ENCODE peak calls at places on chromosomes 5 and 9, in five cellular contexts. One of them, this sample, is unnamed.

GRCh38 chr5:72206994-72207393 is 99.7 kb downstream of the MAP1B start:
- DNase-seq in tibial artery: no peak
- DNase-seq in NCI-H1930: no peak
- DNase-seq in colonic mucosa: no peak
- DNase-seq in anterior cingulate cortex: no peak
- DNase-seq in this sample: no peak

GRCh38 chr9:26809795-26810194 is 82.8 kb downstream of the CAAP1 start:
- DNase-seq in anterior cingulate cortex: no peak
- DNase-seq in tibial artery: no peak
- DNase-seq in colonic mucosa: no peak
- DNase-seq in NCI-H1930: no peak
- DNase-seq in this sample: no peak

GRCh38 chr5:126516133-126516532 is 78.9 kb downstream of the ALDH7A1 start:
- DNase-seq in NCI-H1930: peak
- DNase-seq in tibial artery: no peak
- DNase-seq in anterior cingulate cortex: no peak
- DNase-seq in colonic mucosa: no peak
- DNase-seq in this sample: no peak

GRCh38 chr5:113804943-113805342 is 291.4 kb downstream of the YTHDC2 start:
- DNase-seq in tibial artery: no peak
- DNase-seq in NCI-H1930: no peak
- DNase-seq in colonic mucosa: no peak
- DNase-seq in anterior cingulate cortex: no peak
- DNase-seq in this sample: no peak

GRCh38 chr5:8693341-8693844 is 824.4 kb downstream of the MTRR start:
- DNase-seq in anterior cingulate cortex: no peak
- DNase-seq in colonic mucosa: no peak
- DNase-seq in NCI-H1930: no peak
- DNase-seq in tibial artery: no peak
- DNase-seq in this sample: no peak

GRCh38 chr9:112338561-112338960 is 5.1 kb upstream of the PTBP3 start:
- DNase-seq in NCI-H1930: no peak
- DNase-seq in tibial artery: no peak
- DNase-seq in anterior cingulate cortex: no peak
- DNase-seq in colonic mucosa: no peak
- DNase-seq in this sample: no peak

GRCh38 chr5:66246621-66247020 is 102.5 kb downstream of the SREK1 start:
- DNase-seq in anterior cingulate cortex: no peak
- DNase-seq in tibial artery: no peak
- DNase-seq in colonic mucosa: no peak
- DNase-seq in NCI-H1930: no peak
- DNase-seq in this sample: no peak

GRCh38 chr5:81093536-81094196 is 133.5 kb downstream of the RASGRF2 start:
- DNase-seq in colonic mucosa: no peak
- DNase-seq in tibial artery: no peak
- DNase-seq in NCI-H1930: no peak
- DNase-seq in anterior cingulate cortex: no peak
- DNase-seq in this sample: no peak

GRCh38 chr5:1322955-1323802 is 21.7 kb downstream of the CLPTM1L start:
- DNase-seq in colonic mucosa: no peak
- DNase-seq in tibial artery: peak
- DNase-seq in NCI-H1930: no peak
- DNase-seq in anterior cingulate cortex: no peak
- DNase-seq in this sample: peak

GRCh38 chr5:96807099-96807654 is 568 bp downstream of the ERAP1 start:
- DNase-seq in NCI-H1930: peak
- DNase-seq in tibial artery: peak
- DNase-seq in colonic mucosa: peak
- DNase-seq in anterior cingulate cortex: peak
- DNase-seq in this sample: peak

GRCh38 chr9:113879318-113879717 is 3.2 kb downstream of the ZNF618 start:
- DNase-seq in anterior cingulate cortex: no peak
- DNase-seq in NCI-H1930: no peak
- DNase-seq in tibial artery: no peak
- DNase-seq in colonic mucosa: no peak
- DNase-seq in this sample: no peak

GRCh38 chr5:178450121-178450631 is 140.0 kb downstream of the COL23A1 start:
- DNase-seq in anterior cingulate cortex: no peak
- DNase-seq in NCI-H1930: no peak
- DNase-seq in colonic mucosa: no peak
- DNase-seq in tibial artery: no peak
- DNase-seq in this sample: no peak

GRCh38 chr5:76819851-76820280 is 1.0 kb downstream of the F2RL1 start:
- DNase-seq in anterior cingulate cortex: no peak
- DNase-seq in tibial artery: no peak
- DNase-seq in colonic mucosa: peak
- DNase-seq in NCI-H1930: no peak
- DNase-seq in this sample: peak

GRCh38 chr5:142532416-142533176 is 153.3 kb downstream of the FGF1 start:
- DNase-seq in tibial artery: no peak
- DNase-seq in anterior cingulate cortex: no peak
- DNase-seq in colonic mucosa: no peak
- DNase-seq in NCI-H1930: no peak
- DNase-seq in this sample: no peak

GRCh38 chr9:71614409-71614808 is 153.9 kb downstream of the CEMIP2 start:
- DNase-seq in tibial artery: no peak
- DNase-seq in anterior cingulate cortex: no peak
- DNase-seq in colonic mucosa: no peak
- DNase-seq in NCI-H1930: no peak
- DNase-seq in this sample: no peak

GRCh38 chr9:136279471-136279870 is 24.4 kb downstream of the CCDC187 start:
- DNase-seq in tibial artery: no peak
- DNase-seq in anterior cingulate cortex: no peak
- DNase-seq in NCI-H1930: no peak
- DNase-seq in colonic mucosa: no peak
- DNase-seq in this sample: no peak

GRCh38 chr5:159975462-159976019 is 33.4 kb upstream of the TTC1 start:
- DNase-seq in NCI-H1930: no peak
- DNase-seq in tibial artery: peak
- DNase-seq in colonic mucosa: peak
- DNase-seq in anterior cingulate cortex: no peak
- DNase-seq in this sample: no peak

GRCh38 chr9:91945277-91946074 is 4.6 kb downstream of the ROR2 start:
- DNase-seq in colonic mucosa: peak
- DNase-seq in NCI-H1930: no peak
- DNase-seq in anterior cingulate cortex: no peak
- DNase-seq in tibial artery: no peak
- DNase-seq in this sample: no peak

GRCh38 chr5:93364386-93364785 is 216.6 kb downstream of the NR2F1-AS1 start:
- DNase-seq in colonic mucosa: no peak
- DNase-seq in tibial artery: no peak
- DNase-seq in anterior cingulate cortex: no peak
- DNase-seq in NCI-H1930: no peak
- DNase-seq in this sample: no peak

GRCh38 chr9:122029898-122030297 is 63.2 kb downstream of the TTLL11 start:
- DNase-seq in NCI-H1930: no peak
- DNase-seq in colonic mucosa: no peak
- DNase-seq in tibial artery: no peak
- DNase-seq in anterior cingulate cortex: no peak
- DNase-seq in this sample: no peak

This sample was measured in left lung.